ENCODE peak calls at places on chromosome 11, in six cellular contexts. J is activated CD4-positive, alpha-beta T cell treated with anti-CD3 and anti-CD28 coated beads for 4 hours; I is amniotic epithelial cell; G is amygdala; U is Karpas-422; T is mucosa of gallbladder. Q is an unnamed sample.

GRCh38 chr11:92880391-92880790 is 89.1 kb upstream of the MTNR1B start:
- DNase-seq in J (no peak), I (no peak), G (no peak), U (no peak), T (no peak), Q (no peak)

GRCh38 chr11:44989831-44990566 is 39.3 kb upstream of the TP53I11 start:
- DNase-seq in J (no peak), I (no peak), G (no peak), U (no peak), T (no peak), Q (no peak)

GRCh38 chr11:1207451-1208360 is 15.2 kb upstream of the MUC5B start:
- DNase-seq in J (no peak), I (no peak), G (no peak), U (no peak), T (no peak), Q (no peak)

GRCh38 chr11:118291453-118291852 is 13.1 kb upstream of the CD3E start:
- DNase-seq in J (no peak), I (no peak), G (no peak), U (no peak), T (no peak), Q (no peak)

GRCh38 chr11:7485854-7486425 is 634 bp downstream of the OLFML1 start:
- DNase-seq in J (no peak), I (no peak), G (no peak), U (no peak), T (no peak), Q (no peak)

GRCh38 chr11:125364085-125364822 is 131.8 kb downstream of the FEZ1 start:
- DNase-seq in J (no peak), I (no peak), G (no peak), U (no peak), T (no peak), Q (no peak)

GRCh38 chr11:93905384-93905783 is 55.0 kb upstream of the VSTM5 start:
- DNase-seq in J (no peak), I (peak; percentile 92), G (no peak), U (no peak), T (no peak), Q (no peak)

GRCh38 chr11:89495951-89496350 is 4.8 kb upstream of the NOX4 start:
- DNase-seq in J (no peak), I (peak; percentile 94), G (no peak), U (no peak), T (no peak), Q (no peak)

GRCh38 chr11:68315581-68315920 is 3.2 kb downstream of the LRP5 start:
- DNase-seq in J (no peak), I (no peak), G (no peak), U (no peak), T (no peak), Q (no peak)

GRCh38 chr11:20355221-20356219 is 8.0 kb upstream of the HTATIP2 start:
- DNase-seq in J (peak; percentile 22), I (peak; percentile 25), G (no peak), U (peak; percentile 67), T (peak; percentile 17), Q (no peak)

GRCh38 chr11:1864831-1865665 is 12.2 kb downstream of the LSP1 start:
- DNase-seq in J (no peak), I (no peak), G (no peak), U (no peak), T (no peak), Q (no peak)

GRCh38 chr11:117443269-117444186 is 115.9 kb downstream of the CEP164 start:
- DNase-seq in J (no peak), I (no peak), G (peak; percentile 29), U (peak; percentile 57), T (peak; percentile 40), Q (no peak)

GRCh38 chr11:106656646-106657045 is 361.6 kb downstream of the GUCY1A2 start:
- DNase-seq in J (no peak), I (no peak), G (no peak), U (no peak), T (no peak), Q (no peak)

GRCh38 chr11:33542921-33543320 is 157.7 kb downstream of the C11orf91 start:
- DNase-seq in J (peak; percentile 6), I (peak; percentile 48), G (no peak), U (peak; percentile 76), T (peak; percentile 65), Q (no peak)

GRCh38 chr11:128498846-128499245 is 88.5 kb downstream of the ETS1 start:
- DNase-seq in J (no peak), I (no peak), G (no peak), U (no peak), T (no peak), Q (no peak)

GRCh38 chr11:62217191-62217748 is 8.8 kb downstream of the SCGB2A1 start:
- DNase-seq in J (no peak), I (peak; percentile 3), G (no peak), U (peak; percentile 58), T (no peak), Q (no peak)

GRCh38 chr11:12237381-12237784 is 127.0 kb downstream of the MICAL2 start:
- DNase-seq in J (no peak), I (no peak), G (no peak), U (no peak), T (no peak), Q (no peak)

GRCh38 chr11:117423046-117423575 is 95.5 kb downstream of the CEP164 start:
- DNase-seq in J (no peak), I (no peak), G (no peak), U (no peak), T (no peak), Q (no peak)

GRCh38 chr11:35933572-35933925 is 10.3 kb upstream of the LDLRAD3 start:
- DNase-seq in J (no peak), I (no peak), G (no peak), U (no peak), T (no peak), Q (no peak)

GRCh38 chr11:123217897-123218296 is 22.8 kb upstream of the CLMP start:
- DNase-seq in J (no peak), I (no peak), G (no peak), U (no peak), T (no peak), Q (no peak)

GRCh38 chr11:68461284-68461861 is 821 bp downstream of the PPP6R3 start:
- DNase-seq in J (no peak), I (peak; percentile 35), G (no peak), U (peak; percentile 46), T (no peak), Q (no peak)

GRCh38 chr11:3944198-3944597 is 88.7 kb downstream of the STIM1 start:
- DNase-seq in J (no peak), I (no peak), G (no peak), U (no peak), T (no peak), Q (no peak)

GRCh38 chr11:73463359-73463758 is 87.2 kb downstream of the RELT start:
- DNase-seq in J (no peak), I (peak; percentile 89), G (no peak), U (no peak), T (no peak), Q (no peak)

GRCh38 chr11:68038226-68038717 is 553 bp upstream of the TCIRG1 start:
- DNase-seq in J (no peak), I (no peak), G (no peak), U (no peak), T (no peak), Q (no peak)

GRCh38 chr11:13334068-13334785 is 56.6 kb downstream of the BMAL1 start:
- DNase-seq in J (no peak), I (no peak), G (no peak), U (no peak), T (no peak), Q (no peak)

GRCh38 chr11:58070585-58070984 is 39.8 kb downstream of the OR6Q1 start:
- DNase-seq in J (no peak), I (no peak), G (no peak), U (no peak), T (no peak), Q (no peak)

GRCh38 chr11:61947486-61948210 is 2.5 kb upstream of the BEST1 start:
- DNase-seq in J (peak; percentile 56), I (peak; percentile 84), G (peak; percentile 73), U (peak; percentile 86), T (peak; percentile 85), Q (peak; percentile 27)

GRCh38 chr11:103888541-103888951 is 147.9 kb upstream of the DDI1 start:
- DNase-seq in J (no peak), I (peak; percentile 13), G (peak; percentile 2), U (peak; percentile 56), T (no peak), Q (no peak)

GRCh38 chr11:75233688-75234295 is 6.8 kb upstream of the TPBGL start:
- DNase-seq in J (no peak), I (peak; percentile 71), G (no peak), U (peak; percentile 70), T (peak; percentile 54), Q (no peak)

GRCh38 chr11:129018991-129019390 is 76.3 kb upstream of the TP53AIP1 start:
- DNase-seq in J (no peak), I (no peak), G (no peak), U (no peak), T (no peak), Q (no peak)

GRCh38 chr11:57287884-57288283 is 36.9 kb downstream of the TNKS1BP1 start:
- DNase-seq in J (no peak), I (no peak), G (no peak), U (no peak), T (no peak), Q (no peak)

GRCh38 chr11:69376155-69377028 is 82.4 kb downstream of the MYEOV start:
- DNase-seq in J (no peak), I (no peak), G (no peak), U (no peak), T (no peak), Q (no peak)

GRCh38 chr11:8963569-8964323 is 496 bp downstream of the TMEM9B start:
- DNase-seq in J (peak; percentile 75), I (peak; percentile 71), G (peak; percentile 74), U (peak; percentile 87), T (peak; percentile 78), Q (peak; percentile 54)

GRCh38 chr11:3986301-3986700 is 108.3 kb upstream of the RRM1 start:
- DNase-seq in J (no peak), I (no peak), G (no peak), U (no peak), T (no peak), Q (no peak)

GRCh38 chr11:79421820-79422219 is 19.0 kb downstream of the TENM4 start:
- DNase-seq in J (no peak), I (no peak), G (no peak), U (no peak), T (no peak), Q (no peak)

Q was measured in NCI-H1048.